ENCODE peak calls at places on chromosomes 16 and 17, in eight cellular contexts. Z is BE2C; O is CD8-positive, alpha-beta memory T cell; W is breast epithelium; N is fibroblast of lung; C is colonic mucosa; X is naive thymus-derived CD4-positive, alpha-beta T cell; P is osteoblast. A is an unnamed sample.

GRCh38 chr17:10151667-10152496 is 46.5 kb downstream of the GAS7 start:
- DNase-seq in Z (no peak), O (no peak), W (no peak), N (peak; percentile 29), C (peak; percentile 35), X (no peak), P (no peak), A (no peak)

GRCh38 chr17:64641499-64641898 is 20.6 kb downstream of the SMURF2 start:
- DNase-seq in Z (peak; percentile 56), O (no peak), W (no peak), N (peak; percentile 96), C (no peak), X (no peak), P (peak; percentile 90), A (peak; percentile 26)

GRCh38 chr17:64496348-64496785 is 487 bp downstream of the POLG2 start:
- DNase-seq in Z (no peak), O (peak; percentile 3), W (no peak), N (no peak), C (no peak), X (no peak), P (peak; percentile 72), A (no peak)

GRCh38 chr17:81151039-81151677 is 14.1 kb upstream of the PVALEF start:
- DNase-seq in Z (no peak), O (no peak), W (no peak), N (no peak), C (no peak), X (no peak), P (no peak), A (no peak)

GRCh38 chr16:70713342-70713741 is 27.5 kb upstream of the MTSS2 start:
- DNase-seq in Z (no peak), O (no peak), W (no peak), N (no peak), C (no peak), X (no peak), P (no peak), A (no peak)

GRCh38 chr17:36544049-36544319 is 735 bp upstream of the GGNBP2 start:
- DNase-seq in Z (peak; percentile 31), O (no peak), W (no peak), N (peak; percentile 55), C (no peak), X (no peak), P (peak; percentile 82), A (peak; percentile 60)

GRCh38 chr17:43368740-43369506 is 29.9 kb upstream of the ARL4D start:
- DNase-seq in Z (no peak), O (peak; percentile 41), W (peak; percentile 82), N (peak; percentile 78), C (peak; percentile 84), X (peak; percentile 70), P (peak; percentile 92), A (peak; percentile 59)

GRCh38 chr16:85553436-85554113 is 59.5 kb upstream of the GSE1 start:
- DNase-seq in Z (peak; percentile 67), O (peak; percentile 36), W (no peak), N (peak; percentile 59), C (peak; percentile 76), X (peak; percentile 53), P (peak; percentile 98), A (peak; percentile 69)

GRCh38 chr17:50149425-50150353 is 788 bp downstream of the PPP1R9B start:
- DNase-seq in Z (peak; percentile 61), O (peak; percentile 48), W (no peak), N (peak; percentile 67), C (no peak), X (peak; percentile 57), P (peak; percentile 91), A (peak; percentile 58)

GRCh38 chr16:1899641-1900451 is 18.4 kb downstream of the HS3ST6 start:
- DNase-seq in Z (no peak), O (no peak), W (no peak), N (no peak), C (peak; percentile 71), X (no peak), P (peak; percentile 70), A (no peak)

GRCh38 chr16:17380613-17381012 is 90.1 kb downstream of the XYLT1 start:
- DNase-seq in Z (no peak), O (no peak), W (no peak), N (peak; percentile 78), C (no peak), X (no peak), P (no peak), A (no peak)

GRCh38 chr17:43403846-43404245 is 5.1 kb downstream of the ARL4D start:
- DNase-seq in Z (peak; percentile 76), O (no peak), W (no peak), N (no peak), C (no peak), X (no peak), P (no peak), A (no peak)

GRCh38 chr17:50638572-50638850 is 3.8 kb downstream of the ABCC3 start:
- DNase-seq in Z (no peak), O (no peak), W (no peak), N (peak; percentile 71), C (no peak), X (no peak), P (peak; percentile 97), A (no peak)

GRCh38 chr16:51155199-51155607 is 4.1 kb upstream of the SALL1 start:
- DNase-seq in Z (no peak), O (no peak), W (no peak), N (peak; percentile 74), C (no peak), X (no peak), P (no peak), A (no peak)

GRCh38 chr17:48498168-48498840 is 32.5 kb downstream of the HOXB1 start:
- DNase-seq in Z (no peak), O (no peak), W (no peak), N (no peak), C (no peak), X (no peak), P (peak; percentile 68), A (no peak)

GRCh38 chr17:48499743-48500434 is 30.9 kb downstream of the HOXB1 start:
- DNase-seq in Z (no peak), O (no peak), W (no peak), N (no peak), C (no peak), X (no peak), P (no peak), A (no peak)

GRCh38 chr17:48499248-48499647 is 31.6 kb downstream of the HOXB1 start:
- DNase-seq in Z (no peak), O (no peak), W (no peak), N (peak; percentile 51), C (no peak), X (no peak), P (no peak), A (no peak)

GRCh38 chr17:48494335-48494734 is 36.5 kb downstream of the HOXB1 start:
- DNase-seq in Z (no peak), O (no peak), W (no peak), N (peak; percentile 88), C (no peak), X (no peak), P (peak; percentile 89), A (no peak)

DNA sequence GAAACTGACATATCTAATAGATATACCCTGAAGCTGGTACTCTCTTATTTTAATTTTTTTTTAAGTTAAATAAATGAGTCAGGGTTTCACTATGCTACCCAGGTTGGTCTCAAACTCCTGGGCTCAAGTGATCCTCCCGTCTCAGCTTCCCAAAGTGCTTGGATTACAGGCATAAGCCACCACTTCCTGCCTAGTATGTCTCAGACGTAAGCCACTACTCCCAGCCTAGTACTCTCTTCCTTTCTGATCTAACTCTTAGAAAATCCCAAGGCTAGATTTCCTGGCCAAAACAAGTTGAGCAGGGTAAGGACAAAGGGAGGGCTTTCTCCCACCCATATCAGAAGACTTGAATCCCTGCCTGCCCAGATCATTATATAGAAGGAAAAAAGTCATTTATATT is 33.7 kb downstream of the HOXB1 start:
- DNase-seq in Z (no peak), O (no peak), W (no peak), N (peak; percentile 82), C (no peak), X (no peak), P (peak; percentile 76), A (no peak)
- H3K27me3 ChIP-seq in Z (peaks cover 48% of the 10 kb centered on the region), O (peaks cover 8% of the 10 kb centered on the region), W (peaks cover 22% of the 10 kb centered on the region), N (no peaks in the 10 kb centered on the region), C (no peaks in the 10 kb centered on the region), X (no peaks in the 10 kb centered on the region), P (peaks cover 16% of the 10 kb centered on the region), A (no peaks in the 10 kb centered on the region)

DNA sequence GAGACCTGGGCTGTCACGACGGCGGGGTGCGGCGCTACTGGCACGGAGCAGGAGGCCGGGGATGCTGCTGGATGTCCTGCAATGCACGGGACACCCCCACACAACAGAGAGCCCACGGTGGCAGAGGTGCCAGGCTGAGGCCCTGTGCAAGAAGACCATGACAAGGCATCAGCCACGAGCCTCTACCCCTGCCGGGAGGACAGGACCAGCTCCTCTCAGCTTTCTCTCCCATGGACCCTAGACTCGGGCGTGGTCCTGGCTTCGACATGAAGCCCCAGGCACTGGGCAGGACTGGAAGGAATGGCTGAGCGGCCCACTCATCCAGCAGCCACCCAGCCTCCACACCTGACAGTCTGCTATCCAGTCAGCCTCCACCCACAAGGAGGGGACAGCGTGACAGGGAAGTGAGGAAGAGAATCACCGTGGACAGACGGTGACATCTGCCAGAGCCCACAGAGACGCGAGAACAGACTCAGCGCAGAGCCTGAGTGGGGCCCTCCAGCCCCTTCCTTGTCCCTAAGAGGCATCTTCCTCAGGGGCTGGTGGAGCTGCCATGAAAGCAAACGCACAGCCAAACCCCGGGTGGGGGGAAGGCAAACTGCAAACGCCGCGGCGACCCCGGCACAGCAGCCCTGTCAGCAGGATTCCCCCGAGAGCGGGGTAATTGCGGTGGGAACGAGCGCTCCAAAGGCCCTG is 25.5 kb downstream of the SLC7A5 start:
- DNase-seq in Z (no peak), O (no peak), W (no peak), N (no peak), C (no peak), X (no peak), P (no peak), A (no peak)
- H3K4me1 ChIP-seq in Z (peaks cover 16% of the 10 kb centered on the region), O (peaks cover 12% of the 10 kb centered on the region), W (peaks cover 14% of the 10 kb centered on the region), N (peaks cover 2% of the 10 kb centered on the region), C (no peaks in the 10 kb centered on the region), X (peaks cover 7% of the 10 kb centered on the region), P (peaks cover 12% of the 10 kb centered on the region), A (no peaks in the 10 kb centered on the region)

GRCh38 chr16:82598766-82599165 is 28.0 kb upstream of the CDH13 start:
- DNase-seq in Z (no peak), O (no peak), W (no peak), N (no peak), C (no peak), X (no peak), P (no peak), A (no peak)
- H3K27me3 ChIP-seq in Z (no peaks in the 10 kb centered on the region), O (no peaks in the 10 kb centered on the region), W (peaks cover 8% of the 10 kb centered on the region), N (no peaks in the 10 kb centered on the region), C (no peaks in the 10 kb centered on the region), X (no peaks in the 10 kb centered on the region), P (peaks cover 8% of the 10 kb centered on the region), A (no peaks in the 10 kb centered on the region)

DNA sequence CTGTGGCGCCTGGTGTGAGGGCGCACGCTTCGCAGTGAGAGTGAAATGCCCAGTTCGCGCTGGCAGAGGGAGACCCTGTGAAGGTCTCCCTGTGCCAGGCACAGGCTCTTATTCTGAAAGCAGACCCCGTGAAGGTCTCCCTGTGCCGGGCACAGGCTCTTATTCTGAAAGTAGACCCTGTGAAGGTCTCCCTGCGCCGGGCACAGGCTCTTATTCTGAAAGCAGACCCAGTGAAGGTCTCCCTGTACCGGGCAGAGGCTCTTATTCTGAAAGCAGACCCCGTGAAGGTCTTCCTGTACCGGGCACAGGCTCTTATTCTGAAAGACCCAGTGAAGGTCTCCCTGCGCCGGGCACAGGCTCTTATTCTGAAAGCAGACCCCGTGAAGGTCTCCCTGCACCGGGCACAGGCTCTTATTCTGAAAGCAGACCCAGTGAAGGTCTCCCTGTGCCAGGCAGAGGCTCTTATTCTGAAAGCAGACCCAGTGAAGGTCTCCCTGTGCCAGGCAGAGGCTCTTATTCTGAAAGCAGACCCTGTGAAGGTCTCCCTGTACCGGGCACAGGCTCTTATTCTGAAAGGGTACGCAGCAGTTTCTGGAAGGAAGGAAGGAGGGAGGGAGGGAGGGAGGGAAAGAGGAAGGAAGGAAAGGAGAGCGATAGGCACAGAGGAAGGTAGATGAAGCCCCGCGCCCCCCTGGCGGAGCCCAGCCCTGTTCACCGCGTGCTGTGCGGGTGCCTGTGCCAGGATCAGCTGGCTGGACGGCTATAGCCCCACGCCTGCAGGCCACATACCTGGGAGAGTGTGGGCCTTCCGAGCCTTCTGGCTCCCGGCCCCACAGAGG is 55.3 kb downstream of the WDR45B start:
- DNase-seq in Z (peak; percentile 78), O (peak; percentile 31), W (peak; percentile 79), N (peak; percentile 75), C (peak; percentile 84), X (no peak), P (peak; percentile 93), A (peak; percentile 59)
- H3K4me1 ChIP-seq in Z (peaks cover 11% of the 10 kb centered on the region), O (peaks cover 37% of the 10 kb centered on the region), W (peaks cover 18% of the 10 kb centered on the region), N (peaks cover 8% of the 10 kb centered on the region), C (peaks cover 8% of the 10 kb centered on the region), X (peaks cover 31% of the 10 kb centered on the region), P (peaks cover 10% of the 10 kb centered on the region), A (peaks cover 4% of the 10 kb centered on the region)